ENCODE peak calls at places on chromosomes 1 and 21, in ten cellular contexts. One of them, this sample, is unnamed.

GRCh38 chr21:35850029-35850428 is 210.3 kb downstream of the SETD4 start:
- DNase-seq in transverse colon: no peak
- DNase-seq in AG08396: peak
- DNase-seq in HuH-7.5: no peak
- DNase-seq in pancreas: no peak
- DNase-seq in Ammon's horn: no peak
- DNase-seq in stimulated activated CD4-positive, alpha-beta T cell treated with anti-CD3 and anti-CD28 coated beads, Interleukin-4, amount 100 ng/mL, for 24 hours: no peak
- DNase-seq in cerebellar cortex: no peak
- DNase-seq in neural crest cell: no peak
- DNase-seq in MCF 10A: no peak
- DNase-seq in this sample: no peak

GRCh38 chr1:58928514-58928913 is 144.7 kb upstream of the JUN start:
- DNase-seq in neural crest cell: no peak
- DNase-seq in stimulated activated CD4-positive, alpha-beta T cell treated with anti-CD3 and anti-CD28 coated beads, Interleukin-4, amount 100 ng/mL, for 24 hours: no peak
- DNase-seq in pancreas: no peak
- DNase-seq in cerebellar cortex: no peak
- DNase-seq in transverse colon: peak
- DNase-seq in AG08396: no peak
- DNase-seq in HuH-7.5: no peak
- DNase-seq in Ammon's horn: no peak
- DNase-seq in MCF 10A: no peak
- DNase-seq in this sample: no peak

GRCh38 chr1:227769047-227769446 is 33.8 kb downstream of the SNAP47 start:
- DNase-seq in Ammon's horn: no peak
- DNase-seq in cerebellar cortex: no peak
- DNase-seq in HuH-7.5: no peak
- DNase-seq in AG08396: no peak
- DNase-seq in stimulated activated CD4-positive, alpha-beta T cell treated with anti-CD3 and anti-CD28 coated beads, Interleukin-4, amount 100 ng/mL, for 24 hours: no peak
- DNase-seq in pancreas: no peak
- DNase-seq in transverse colon: no peak
- DNase-seq in neural crest cell: no peak
- DNase-seq in MCF 10A: no peak
- DNase-seq in this sample: no peak

GRCh38 chr1:116909511-116910378 is at the start of gene PTGFRN:
- DNase-seq in HuH-7.5: peak
- DNase-seq in MCF 10A: peak
- DNase-seq in AG08396: peak
- DNase-seq in pancreas: peak
- DNase-seq in transverse colon: peak
- DNase-seq in stimulated activated CD4-positive, alpha-beta T cell treated with anti-CD3 and anti-CD28 coated beads, Interleukin-4, amount 100 ng/mL, for 24 hours: peak
- DNase-seq in Ammon's horn: peak
- DNase-seq in neural crest cell: peak
- DNase-seq in cerebellar cortex: peak
- DNase-seq in this sample: no peak

GRCh38 chr1:51070640-51071039 is 31.4 kb upstream of the C1orf185 start:
- DNase-seq in pancreas: no peak
- DNase-seq in neural crest cell: no peak
- DNase-seq in AG08396: peak
- DNase-seq in cerebellar cortex: no peak
- DNase-seq in HuH-7.5: no peak
- DNase-seq in transverse colon: no peak
- DNase-seq in Ammon's horn: no peak
- DNase-seq in stimulated activated CD4-positive, alpha-beta T cell treated with anti-CD3 and anti-CD28 coated beads, Interleukin-4, amount 100 ng/mL, for 24 hours: no peak
- DNase-seq in MCF 10A: no peak
- DNase-seq in this sample: no peak

GRCh38 chr1:109198745-109199144 is 15.0 kb upstream of the SARS1 start:
- DNase-seq in AG08396: no peak
- DNase-seq in transverse colon: no peak
- DNase-seq in cerebellar cortex: no peak
- DNase-seq in Ammon's horn: peak
- DNase-seq in HuH-7.5: no peak
- DNase-seq in pancreas: no peak
- DNase-seq in stimulated activated CD4-positive, alpha-beta T cell treated with anti-CD3 and anti-CD28 coated beads, Interleukin-4, amount 100 ng/mL, for 24 hours: no peak
- DNase-seq in neural crest cell: no peak
- DNase-seq in MCF 10A: peak
- DNase-seq in this sample: no peak

GRCh38 chr1:3731543-3731942 is 20.7 kb upstream of the CCDC27 start:
- DNase-seq in neural crest cell: no peak
- DNase-seq in cerebellar cortex: no peak
- DNase-seq in HuH-7.5: no peak
- DNase-seq in AG08396: no peak
- DNase-seq in MCF 10A: no peak
- DNase-seq in pancreas: no peak
- DNase-seq in transverse colon: no peak
- DNase-seq in stimulated activated CD4-positive, alpha-beta T cell treated with anti-CD3 and anti-CD28 coated beads, Interleukin-4, amount 100 ng/mL, for 24 hours: no peak
- DNase-seq in Ammon's horn: peak
- DNase-seq in this sample: no peak

GRCh38 chr1:199898654-199899053 is 128.9 kb upstream of the NR5A2 start:
- DNase-seq in cerebellar cortex: no peak
- DNase-seq in MCF 10A: peak
- DNase-seq in neural crest cell: no peak
- DNase-seq in pancreas: no peak
- DNase-seq in HuH-7.5: no peak
- DNase-seq in transverse colon: no peak
- DNase-seq in Ammon's horn: no peak
- DNase-seq in AG08396: no peak
- DNase-seq in stimulated activated CD4-positive, alpha-beta T cell treated with anti-CD3 and anti-CD28 coated beads, Interleukin-4, amount 100 ng/mL, for 24 hours: no peak
- DNase-seq in this sample: no peak

GRCh38 chr1:19028110-19028509 is 71.6 kb upstream of the IFFO2 start:
- DNase-seq in HuH-7.5: no peak
- DNase-seq in Ammon's horn: no peak
- DNase-seq in neural crest cell: no peak
- DNase-seq in stimulated activated CD4-positive, alpha-beta T cell treated with anti-CD3 and anti-CD28 coated beads, Interleukin-4, amount 100 ng/mL, for 24 hours: no peak
- DNase-seq in MCF 10A: no peak
- DNase-seq in transverse colon: no peak
- DNase-seq in AG08396: no peak
- DNase-seq in pancreas: peak
- DNase-seq in cerebellar cortex: peak
- DNase-seq in this sample: peak

GRCh38 chr1:57468661-57469523 is 45.0 kb upstream of the DAB1 start:
- DNase-seq in transverse colon: no peak
- DNase-seq in neural crest cell: no peak
- DNase-seq in cerebellar cortex: peak
- DNase-seq in HuH-7.5: no peak
- DNase-seq in AG08396: peak
- DNase-seq in pancreas: no peak
- DNase-seq in Ammon's horn: no peak
- DNase-seq in MCF 10A: no peak
- DNase-seq in stimulated activated CD4-positive, alpha-beta T cell treated with anti-CD3 and anti-CD28 coated beads, Interleukin-4, amount 100 ng/mL, for 24 hours: no peak
- DNase-seq in this sample: no peak

GRCh38 chr1:30368841-30369240 is 354.5 kb downstream of the MATN1 start:
- DNase-seq in neural crest cell: no peak
- DNase-seq in HuH-7.5: no peak
- DNase-seq in AG08396: no peak
- DNase-seq in Ammon's horn: no peak
- DNase-seq in cerebellar cortex: no peak
- DNase-seq in pancreas: no peak
- DNase-seq in transverse colon: no peak
- DNase-seq in MCF 10A: no peak
- DNase-seq in stimulated activated CD4-positive, alpha-beta T cell treated with anti-CD3 and anti-CD28 coated beads, Interleukin-4, amount 100 ng/mL, for 24 hours: no peak
- DNase-seq in this sample: no peak

GRCh38 chr1:77446841-77447555 is 165.2 kb downstream of the AK5 start:
- DNase-seq in transverse colon: no peak
- DNase-seq in cerebellar cortex: no peak
- DNase-seq in stimulated activated CD4-positive, alpha-beta T cell treated with anti-CD3 and anti-CD28 coated beads, Interleukin-4, amount 100 ng/mL, for 24 hours: no peak
- DNase-seq in HuH-7.5: no peak
- DNase-seq in neural crest cell: no peak
- DNase-seq in AG08396: no peak
- DNase-seq in Ammon's horn: no peak
- DNase-seq in pancreas: no peak
- DNase-seq in MCF 10A: no peak
- DNase-seq in this sample: no peak

GRCh38 chr1:60848583-60849188 is 233.7 kb upstream of the NFIA start:
- DNase-seq in neural crest cell: no peak
- DNase-seq in stimulated activated CD4-positive, alpha-beta T cell treated with anti-CD3 and anti-CD28 coated beads, Interleukin-4, amount 100 ng/mL, for 24 hours: no peak
- DNase-seq in HuH-7.5: no peak
- DNase-seq in transverse colon: no peak
- DNase-seq in Ammon's horn: no peak
- DNase-seq in AG08396: peak
- DNase-seq in pancreas: no peak
- DNase-seq in MCF 10A: peak
- DNase-seq in cerebellar cortex: no peak
- DNase-seq in this sample: no peak

GRCh38 chr1:26780344-26780957 is 7.3 kb upstream of the PIGV start:
- DNase-seq in stimulated activated CD4-positive, alpha-beta T cell treated with anti-CD3 and anti-CD28 coated beads, Interleukin-4, amount 100 ng/mL, for 24 hours: no peak
- DNase-seq in AG08396: no peak
- DNase-seq in cerebellar cortex: peak
- DNase-seq in neural crest cell: no peak
- DNase-seq in transverse colon: no peak
- DNase-seq in HuH-7.5: no peak
- DNase-seq in MCF 10A: no peak
- DNase-seq in pancreas: no peak
- DNase-seq in Ammon's horn: no peak
- DNase-seq in this sample: no peak

GRCh38 chr1:181768216-181768929 is 285.1 kb downstream of the CACNA1E start:
- DNase-seq in cerebellar cortex: no peak
- DNase-seq in pancreas: no peak
- DNase-seq in HuH-7.5: no peak
- DNase-seq in neural crest cell: no peak
- DNase-seq in AG08396: no peak
- DNase-seq in Ammon's horn: no peak
- DNase-seq in stimulated activated CD4-positive, alpha-beta T cell treated with anti-CD3 and anti-CD28 coated beads, Interleukin-4, amount 100 ng/mL, for 24 hours: no peak
- DNase-seq in transverse colon: no peak
- DNase-seq in MCF 10A: peak
- DNase-seq in this sample: no peak

GRCh38 chr1:100038401-100039306 is 68.9 kb downstream of the SLC35A3 start:
- DNase-seq in transverse colon: peak
- DNase-seq in HuH-7.5: peak
- DNase-seq in pancreas: peak
- DNase-seq in Ammon's horn: peak
- DNase-seq in MCF 10A: peak
- DNase-seq in stimulated activated CD4-positive, alpha-beta T cell treated with anti-CD3 and anti-CD28 coated beads, Interleukin-4, amount 100 ng/mL, for 24 hours: peak
- DNase-seq in AG08396: peak
- DNase-seq in neural crest cell: peak
- DNase-seq in cerebellar cortex: peak
- DNase-seq in this sample: peak

GRCh38 chr1:35316264-35316663 is 47.8 kb downstream of the ZMYM4 start:
- DNase-seq in stimulated activated CD4-positive, alpha-beta T cell treated with anti-CD3 and anti-CD28 coated beads, Interleukin-4, amount 100 ng/mL, for 24 hours: no peak
- DNase-seq in Ammon's horn: no peak
- DNase-seq in AG08396: no peak
- DNase-seq in pancreas: no peak
- DNase-seq in cerebellar cortex: no peak
- DNase-seq in neural crest cell: no peak
- DNase-seq in MCF 10A: peak
- DNase-seq in HuH-7.5: no peak
- DNase-seq in transverse colon: no peak
- DNase-seq in this sample: no peak

GRCh38 chr1:155186955-155187891 is 13.6 kb downstream of the TRIM46 start:
- DNase-seq in cerebellar cortex: no peak
- DNase-seq in AG08396: no peak
- DNase-seq in Ammon's horn: no peak
- DNase-seq in stimulated activated CD4-positive, alpha-beta T cell treated with anti-CD3 and anti-CD28 coated beads, Interleukin-4, amount 100 ng/mL, for 24 hours: no peak
- DNase-seq in transverse colon: no peak
- DNase-seq in MCF 10A: no peak
- DNase-seq in neural crest cell: no peak
- DNase-seq in pancreas: no peak
- DNase-seq in HuH-7.5: no peak
- DNase-seq in this sample: no peak

GRCh38 chr1:204885790-204886189 is 15.1 kb downstream of the NFASC start:
- DNase-seq in HuH-7.5: no peak
- DNase-seq in stimulated activated CD4-positive, alpha-beta T cell treated with anti-CD3 and anti-CD28 coated beads, Interleukin-4, amount 100 ng/mL, for 24 hours: no peak
- DNase-seq in AG08396: no peak
- DNase-seq in pancreas: no peak
- DNase-seq in cerebellar cortex: no peak
- DNase-seq in Ammon's horn: no peak
- DNase-seq in transverse colon: no peak
- DNase-seq in neural crest cell: no peak
- DNase-seq in MCF 10A: peak
- DNase-seq in this sample: no peak

GRCh38 chr1:67686272-67687197 is 1.5 kb downstream of the GADD45A start:
- DNase-seq in pancreas: peak
- DNase-seq in cerebellar cortex: peak
- DNase-seq in HuH-7.5: peak
- DNase-seq in Ammon's horn: peak
- DNase-seq in MCF 10A: peak
- DNase-seq in stimulated activated CD4-positive, alpha-beta T cell treated with anti-CD3 and anti-CD28 coated beads, Interleukin-4, amount 100 ng/mL, for 24 hours: peak
- DNase-seq in transverse colon: peak
- DNase-seq in neural crest cell: peak
- DNase-seq in AG08396: peak
- DNase-seq in this sample: peak

GRCh38 chr1:197814306-197814705 is 39.0 kb upstream of the DENND1B start:
- DNase-seq in pancreas: no peak
- DNase-seq in Ammon's horn: no peak
- DNase-seq in cerebellar cortex: no peak
- DNase-seq in HuH-7.5: no peak
- DNase-seq in transverse colon: no peak
- DNase-seq in AG08396: no peak
- DNase-seq in stimulated activated CD4-positive, alpha-beta T cell treated with anti-CD3 and anti-CD28 coated beads, Interleukin-4, amount 100 ng/mL, for 24 hours: no peak
- DNase-seq in neural crest cell: no peak
- DNase-seq in MCF 10A: no peak
- DNase-seq in this sample: no peak

GRCh38 chr1:4214826-4215225 is 314.8 kb upstream of the C1orf174 start:
- DNase-seq in HuH-7.5: no peak
- DNase-seq in cerebellar cortex: no peak
- DNase-seq in AG08396: no peak
- DNase-seq in neural crest cell: no peak
- DNase-seq in transverse colon: no peak
- DNase-seq in pancreas: no peak
- DNase-seq in stimulated activated CD4-positive, alpha-beta T cell treated with anti-CD3 and anti-CD28 coated beads, Interleukin-4, amount 100 ng/mL, for 24 hours: no peak
- DNase-seq in Ammon's horn: no peak
- DNase-seq in MCF 10A: no peak
- DNase-seq in this sample: no peak

GRCh38 chr1:21338568-21339401 is 48.5 kb upstream of the ECE1 start:
- DNase-seq in pancreas: peak
- DNase-seq in HuH-7.5: peak
- DNase-seq in transverse colon: peak
- DNase-seq in cerebellar cortex: no peak
- DNase-seq in Ammon's horn: no peak
- DNase-seq in neural crest cell: no peak
- DNase-seq in MCF 10A: no peak
- DNase-seq in stimulated activated CD4-positive, alpha-beta T cell treated with anti-CD3 and anti-CD28 coated beads, Interleukin-4, amount 100 ng/mL, for 24 hours: no peak
- DNase-seq in AG08396: peak
- DNase-seq in this sample: no peak

GRCh38 chr1:6207921-6208320 is 2.0 kb downstream of the RNF207 start:
- DNase-seq in MCF 10A: no peak
- DNase-seq in HuH-7.5: no peak
- DNase-seq in pancreas: no peak
- DNase-seq in stimulated activated CD4-positive, alpha-beta T cell treated with anti-CD3 and anti-CD28 coated beads, Interleukin-4, amount 100 ng/mL, for 24 hours: no peak
- DNase-seq in AG08396: no peak
- DNase-seq in cerebellar cortex: no peak
- DNase-seq in neural crest cell: no peak
- DNase-seq in transverse colon: no peak
- DNase-seq in Ammon's horn: no peak
- DNase-seq in this sample: no peak

GRCh38 chr1:22252248-22252647 is 109.4 kb upstream of the WNT4 start:
- DNase-seq in transverse colon: no peak
- DNase-seq in MCF 10A: no peak
- DNase-seq in neural crest cell: no peak
- DNase-seq in pancreas: no peak
- DNase-seq in Ammon's horn: no peak
- DNase-seq in HuH-7.5: no peak
- DNase-seq in stimulated activated CD4-positive, alpha-beta T cell treated with anti-CD3 and anti-CD28 coated beads, Interleukin-4, amount 100 ng/mL, for 24 hours: no peak
- DNase-seq in cerebellar cortex: no peak
- DNase-seq in AG08396: no peak
- DNase-seq in this sample: no peak

GRCh38 chr21:17818158-17819113 is 720 bp downstream of the C21orf91 start:
- DNase-seq in AG08396: peak
- DNase-seq in pancreas: peak
- DNase-seq in stimulated activated CD4-positive, alpha-beta T cell treated with anti-CD3 and anti-CD28 coated beads, Interleukin-4, amount 100 ng/mL, for 24 hours: peak
- DNase-seq in MCF 10A: peak
- DNase-seq in neural crest cell: peak
- DNase-seq in HuH-7.5: peak
- DNase-seq in transverse colon: peak
- DNase-seq in cerebellar cortex: peak
- DNase-seq in Ammon's horn: peak
- DNase-seq in this sample: peak

This sample was measured in DND-41.